ENCODE peak calls at places on chromosome 16, in six cellular contexts. M is activated naive CD8-positive, alpha-beta T cell treated with anti-CD3 and anti-CD28 coated beads for 36 hours; T is T-helper 1 cell; V is endothelial cell; Y is nucleus accumbens; U is neural progenitor cell. Z is an unnamed sample.

GRCh38 chr16:74101390-74101789 is 195.2 kb upstream of the PSMD7 start:
- DNase-seq in M (no peak), Y (no peak), V (no peak), U (no peak), T (no peak), Z (no peak)

GRCh38 chr16:68782198-68783174 is 45.4 kb downstream of the CDH1 start:
- DNase-seq in M (peak), V (no peak), Y (no peak), T (no peak), U (no peak), Z (no peak)

GRCh38 chr16:51982715-51983680 is 563.9 kb downstream of the TOX3 start:
- DNase-seq in Y (peak), V (peak), T (no peak), U (peak), M (peak), Z (peak)

GRCh38 chr16:8736123-8736680 is 61.2 kb downstream of the TMEM186 start:
- DNase-seq in Y (no peak), T (no peak), V (no peak), M (no peak), U (no peak), Z (no peak)

GRCh38 chr16:87733190-87733589 is 32.6 kb downstream of the KLHDC4 start:
- DNase-seq in U (no peak), V (no peak), M (no peak), T (no peak), Y (no peak), Z (no peak)

GRCh38 chr16:12010388-12011251 is 34.1 kb downstream of the SNX29 start:
- DNase-seq in Y (no peak), U (no peak), V (no peak), T (no peak), M (no peak), Z (no peak)

GRCh38 chr16:80844368-80844767 is 40.0 kb upstream of the CDYL2 start:
- DNase-seq in Y (no peak), U (no peak), T (no peak), V (no peak), M (no peak), Z (no peak)

GRCh38 chr16:61798741-61799140 is 237.5 kb downstream of the CDH8 start:
- DNase-seq in Y (no peak), M (no peak), T (no peak), V (no peak), U (no peak), Z (peak)

GRCh38 chr16:48597563-48598392 is 12.2 kb downstream of the N4BP1 start:
- DNase-seq in V (no peak), T (no peak), U (no peak), Y (no peak), M (no peak), Z (no peak)

GRCh38 chr16:82185012-82185411 is 15.0 kb upstream of the MPHOSPH6 start:
- DNase-seq in V (no peak), Y (no peak), U (no peak), T (no peak), M (no peak), Z (no peak)

GRCh38 chr16:2398520-2398919 is 30.7 kb upstream of the CCNF start:
- DNase-seq in Y (no peak), U (no peak), T (no peak), M (no peak), V (no peak), Z (no peak)

GRCh38 chr16:82801361-82801760 is 174.6 kb downstream of the CDH13 start:
- DNase-seq in T (no peak), Y (no peak), M (no peak), U (no peak), V (no peak), Z (peak)

GRCh38 chr16:31421587-31421986 is 6.6 kb downstream of the COX6A2 start:
- DNase-seq in T (no peak), V (no peak), U (no peak), Y (no peak), M (peak), Z (no peak)

GRCh38 chr16:12100124-12100647 is 123.7 kb downstream of the SNX29 start:
- DNase-seq in T (no peak), M (no peak), Y (no peak), V (no peak), U (no peak), Z (no peak)

GRCh38 chr16:24537474-24538337 is 1.7 kb upstream of the RBBP6 start:
- DNase-seq in Y (no peak), T (no peak), V (no peak), M (no peak), U (no peak), Z (no peak)

GRCh38 chr16:57468346-57468745 is 5.9 kb downstream of the POLR2C start:
- DNase-seq in V (no peak), T (no peak), U (no peak), Y (no peak), M (no peak), Z (no peak)

GRCh38 chr16:3618782-3619166 is 7.4 kb upstream of the SLX4 start:
- DNase-seq in T (no peak), M (no peak), V (no peak), U (no peak), Y (no peak), Z (no peak)